ENCODE peak calls at places on chromosomes 11 and 22, in six cellular contexts. J, H, X, W, M and E are unnamed samples.

GRCh38 chr11:117882539-117882938 is 6.1 kb upstream of the FXYD6 start:
- DNase-seq in J (no peak), H (no peak), X (no peak), W (no peak), M (no peak), E (no peak)

GRCh38 chr11:12756101-12756500 is 81.9 kb downstream of the TEAD1 start:
- DNase-seq in J (no peak), H (no peak), X (no peak), W (no peak), M (no peak), E (no peak)

GRCh38 chr22:22035771-22036314 is 53.3 kb upstream of the TOP3B start:
- DNase-seq in J (no peak), H (no peak), X (no peak), W (no peak), M (no peak), E (no peak)

GRCh38 chr22:21921729-21922128 is 30.9 kb downstream of the PPM1F start:
- DNase-seq in J (no peak), H (no peak), X (no peak), W (no peak), M (no peak), E (no peak)

GRCh38 chr11:71192629-71193028 is 59.7 kb downstream of the SHANK2 start:
- DNase-seq in J (no peak), H (no peak), X (no peak), W (no peak), M (no peak), E (no peak)

GRCh38 chr11:2109541-2110019 is 29.6 kb downstream of the IGF2 start:
- DNase-seq in J (no peak), H (no peak), X (no peak), W (no peak), M (no peak), E (no peak)

GRCh38 chr22:36323182-36323854 is 64.4 kb downstream of the MYH9 start:
- DNase-seq in J (no peak), H (no peak), X (peak), W (no peak), M (no peak), E (no peak)

GRCh38 chr11:48036466-48036865 is 56.1 kb downstream of the PTPRJ start:
- DNase-seq in J (no peak), H (peak), X (peak), W (no peak), M (no peak), E (no peak)

GRCh38 chr11:69920500-69921428 is 101.5 kb upstream of the FGF3 start:
- DNase-seq in J (no peak), H (no peak), X (no peak), W (no peak), M (no peak), E (no peak)

GRCh38 chr11:4607111-4607510 is 920 bp downstream of the TRIM68 start:
- DNase-seq in J (no peak), H (no peak), X (peak), W (no peak), M (no peak), E (peak)

GRCh38 chr11:45817191-45817590 is 12.2 kb downstream of the SLC35C1 start:
- DNase-seq in J (no peak), H (no peak), X (no peak), W (no peak), M (peak), E (no peak)

GRCh38 chr11:35525501-35526175 is at the start of gene PAMR1:
- DNase-seq in J (peak), H (peak), X (peak), W (peak), M (peak), E (peak)

GRCh38 chr11:59025097-59025496 is 61.0 kb upstream of the GLYATL1B start:
- DNase-seq in J (no peak), H (no peak), X (no peak), W (no peak), M (no peak), E (no peak)

GRCh38 chr11:113697075-113697474 is 9.0 kb downstream of the TMPRSS5 start:
- DNase-seq in J (no peak), H (no peak), X (no peak), W (no peak), M (no peak), E (no peak)

GRCh38 chr11:134449713-134450112 is 37.7 kb upstream of the B3GAT1 start:
- DNase-seq in J (no peak), H (no peak), X (no peak), W (no peak), M (no peak), E (no peak)

GRCh38 chr22:44341431-44342346 is 28.9 kb upstream of the SHISAL1 start:
- DNase-seq in J (no peak), H (peak), X (peak), W (no peak), M (no peak), E (no peak)

GRCh38 chr11:47765086-47765485 is 2.1 kb downstream of the FNBP4 start:
- DNase-seq in J (no peak), H (no peak), X (peak), W (no peak), M (no peak), E (no peak)

GRCh38 chr11:63838150-63838681 is 694 bp upstream of the MARK2 start:
- DNase-seq in J (no peak), H (no peak), X (no peak), W (no peak), M (no peak), E (peak)

GRCh38 chr22:41474878-41475451 is 6.0 kb downstream of the ACO2 start:
- DNase-seq in J (no peak), H (no peak), X (no peak), W (no peak), M (no peak), E (no peak)

GRCh38 chr22:48365386-48365785 is 1462.3 kb downstream of the BRD1 start:
- DNase-seq in J (no peak), H (no peak), X (no peak), W (no peak), M (no peak), E (no peak)

GRCh38 chr11:70872299-70872698 is 380.1 kb downstream of the SHANK2 start:
- DNase-seq in J (no peak), H (no peak), X (no peak), W (no peak), M (no peak), E (no peak)

GRCh38 chr22:38940985-38941384 is 16.4 kb upstream of the APOBEC3A start:
- DNase-seq in J (no peak), H (no peak), X (no peak), W (no peak), M (no peak), E (no peak)

GRCh38 chr11:27699242-27699925 is 871 bp downstream of the BDNF start:
- DNase-seq in J (no peak), H (no peak), X (peak), W (no peak), M (no peak), E (peak)

GRCh38 chr22:29456211-29456671 is 17.9 kb downstream of the RFPL1 start:
- DNase-seq in J (no peak), H (no peak), X (no peak), W (peak), M (no peak), E (no peak)

GRCh38 chr11:130674686-130675085 is 226.2 kb downstream of the ADAMTS15 start:
- DNase-seq in J (no peak), H (no peak), X (peak), W (no peak), M (no peak), E (no peak)

GRCh38 chr11:2268911-2269600 is 1.3 kb downstream of the ASCL2 start:
- DNase-seq in J (peak), H (no peak), X (peak), W (no peak), M (peak), E (peak)

GRCh38 chr22:24153353-24153752 is 27.9 kb upstream of the SUSD2 start:
- DNase-seq in J (no peak), H (no peak), X (no peak), W (peak), M (no peak), E (no peak)

GRCh38 chr11:130261546-130261945 is 53.2 kb downstream of the ZBTB44 start:
- DNase-seq in J (no peak), H (no peak), X (no peak), W (no peak), M (no peak), E (no peak)

DNA sequence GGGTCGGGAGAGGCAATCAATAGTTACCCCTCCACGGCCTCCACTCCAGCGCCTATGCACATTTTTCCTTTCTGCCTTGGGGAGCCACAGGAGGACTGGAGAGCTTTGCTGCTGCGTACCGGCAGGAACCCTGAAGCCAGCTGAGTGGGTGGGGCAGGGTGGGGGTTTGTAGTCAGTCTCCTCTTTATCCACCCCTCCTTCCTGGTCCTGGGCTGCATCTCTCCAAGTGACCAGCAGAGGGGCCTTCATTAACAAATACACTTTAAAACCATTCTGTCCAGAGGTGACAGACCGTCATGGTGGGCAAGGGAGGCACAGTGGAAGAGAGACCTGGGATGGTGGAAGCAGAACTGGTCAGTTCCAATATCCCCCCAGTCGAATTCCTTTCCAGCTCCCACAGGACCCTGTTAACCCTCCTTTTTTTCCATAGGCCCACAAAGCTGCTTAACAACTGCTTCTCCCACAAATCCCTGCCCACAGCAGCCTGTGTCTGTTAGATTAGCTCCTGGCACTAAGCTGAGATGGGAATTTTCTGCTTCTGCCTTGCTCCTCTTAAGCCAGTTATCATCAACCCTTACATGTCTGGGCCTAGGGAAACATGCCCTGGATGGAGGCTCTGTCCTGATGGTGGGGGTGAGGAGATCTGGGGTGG is 3.9 kb upstream of the ABCG4 start:
- DNase-seq in J (peak), H (peak), X (peak), W (peak), M (peak), E (peak)
- TF ChIP-seq CTCF in J (peak), H (peak), X (peak), W (peak), M (peak), E (peak)

DNA sequence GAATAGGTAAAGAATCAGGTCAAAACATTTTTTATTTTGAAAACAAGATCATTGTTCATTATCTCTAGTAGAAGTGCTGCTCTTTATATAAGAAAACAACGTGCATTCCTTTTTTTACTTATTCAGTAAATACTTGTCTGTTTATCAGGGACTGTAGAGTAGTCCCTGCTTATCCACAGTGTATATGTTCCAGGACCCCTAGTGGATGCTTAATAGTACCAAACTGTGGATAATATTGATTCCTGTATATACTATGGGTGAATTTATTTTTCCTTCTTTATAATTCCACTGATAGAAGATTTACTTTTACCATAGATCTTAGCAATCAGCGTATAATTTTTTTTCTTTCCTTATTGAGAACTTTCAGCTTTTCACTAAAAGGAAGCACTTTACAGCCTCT is 32.6 kb downstream of the CEP295 start:
- DNase-seq in J (no peak), H (no peak), X (no peak), W (no peak), M (no peak), E (no peak)
- TF ChIP-seq CTCF in J (no peak), H (peak), X (peak), W (peak), M (no peak), E (no peak)

DNA sequence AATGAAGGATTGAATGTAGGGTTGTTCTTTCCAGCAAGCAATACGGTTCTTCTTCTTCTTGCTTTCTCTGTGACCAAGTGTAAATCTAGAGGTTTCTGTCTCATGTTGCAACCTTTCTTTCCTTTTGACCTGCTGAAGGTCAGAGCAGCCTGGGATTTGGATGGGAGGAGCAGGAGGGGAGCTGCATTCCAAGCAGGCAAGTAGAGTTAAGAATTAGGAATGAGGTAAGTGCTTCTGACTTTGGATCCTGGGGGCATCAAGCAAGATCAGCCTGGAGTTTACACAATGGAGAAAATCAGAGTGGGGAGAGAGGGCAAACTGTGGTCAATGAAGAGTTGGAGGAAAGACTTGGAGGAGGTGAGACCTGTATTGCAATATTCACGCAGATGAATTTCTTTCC is 225.6 kb upstream of the ZBED5 start:
- DNase-seq in J (no peak), H (no peak), X (no peak), W (no peak), M (no peak), E (no peak)
- TF ChIP-seq CTCF in J (no peak), H (no peak), X (no peak), W (no peak), M (no peak), E (no peak)

GRCh38 chr11:65505434-65506315 is 6.8 kb downstream of the MALAT1 start:
- DNase-seq in J (no peak), H (no peak), X (peak), W (peak), M (no peak), E (peak)
- TF ChIP-seq CTCF in J (no peak), H (no peak), X (no peak), W (no peak), M (no peak), E (no peak)

DNA sequence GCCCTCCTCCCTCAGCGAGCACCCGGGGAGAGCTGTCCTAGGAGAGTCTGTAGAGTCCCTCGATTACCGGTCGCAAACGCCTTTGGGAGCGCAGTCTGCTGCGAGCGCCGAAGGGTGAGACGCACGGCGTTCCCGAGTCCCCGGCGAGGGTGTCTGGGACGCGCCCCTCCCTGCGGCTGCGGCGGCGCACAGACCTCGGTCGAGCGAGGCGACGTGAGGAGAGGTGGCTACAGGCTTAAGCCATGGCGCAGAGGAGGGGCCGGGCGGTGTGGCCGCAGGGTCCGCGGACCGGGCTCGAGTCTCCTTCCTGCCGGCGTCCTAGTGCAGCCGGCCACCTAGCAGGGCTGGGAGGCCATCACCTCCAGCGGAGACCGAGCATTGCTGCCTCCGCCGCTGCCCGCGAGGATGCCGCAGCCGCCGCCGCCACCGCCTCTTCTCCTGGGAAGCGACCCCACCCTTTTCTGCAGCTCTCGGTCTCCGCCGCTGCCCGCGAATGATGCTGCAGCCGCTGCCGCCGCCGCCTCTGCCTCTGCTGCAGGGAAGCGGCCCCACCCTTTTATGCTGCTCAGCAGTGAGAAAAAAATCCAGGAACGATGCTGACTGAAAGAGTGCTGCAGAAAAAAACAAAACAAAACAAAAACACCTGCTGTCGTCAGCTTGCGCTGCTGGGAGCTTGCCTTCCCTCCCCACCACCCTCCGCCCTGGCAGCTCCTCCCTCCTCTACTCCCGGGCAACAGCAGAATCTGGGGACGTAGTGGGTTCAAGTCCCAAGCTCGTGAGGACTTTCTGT is at the start of gene MAP6:
- DNase-seq in J (peak), H (no peak), X (peak), W (no peak), M (peak), E (peak)
- TF ChIP-seq CTCF in J (no peak), H (no peak), X (no peak), W (no peak), M (no peak), E (no peak)